ENCODE peak calls at places on chromosomes 16 and 17, in five cellular contexts. F is HCT116; Q is CD8-positive, alpha-beta T cell; C is pancreas; V is fibroblast of mammary gland. J is an unnamed sample.

GRCh38 chr17:59618894-59619312 is 792 bp upstream of the CLTC start:
- DNase-seq in F (no peak), Q (no peak), C (no peak), V (no peak), J (no peak)

GRCh38 chr17:75498019-75498725 is 17.2 kb downstream of the CASKIN2 start:
- DNase-seq in Q (no peak), F (no peak), C (no peak), V (no peak), J (no peak)

GRCh38 chr17:1158879-1159278 is 20.9 kb downstream of the ABR start:
- DNase-seq in C (no peak), F (no peak), V (no peak), Q (no peak), J (no peak)

GRCh38 chr16:89422527-89422904 is 67.8 kb downstream of the ANKRD11 start:
- DNase-seq in C (no peak), Q (no peak), F (no peak), V (peak), J (peak)

GRCh38 chr16:24883714-24884151 is 38.0 kb downstream of the SLC5A11 start:
- DNase-seq in C (no peak), V (no peak), F (no peak), Q (no peak), J (no peak)

GRCh38 chr16:78567713-78568112 is 468.3 kb downstream of the WWOX start:
- DNase-seq in F (no peak), C (no peak), Q (no peak), V (no peak), J (no peak)

GRCh38 chr17:1134634-1135324 is 45.0 kb downstream of the ABR start:
- DNase-seq in V (no peak), F (no peak), C (no peak), Q (no peak), J (no peak)

GRCh38 chr17:65099941-65100315 is 37.2 kb upstream of the RGS9 start:
- DNase-seq in Q (peak), C (peak), F (peak), V (peak), J (peak)

GRCh38 chr17:6544011-6544370 is 12.4 kb downstream of the PITPNM3 start:
- DNase-seq in Q (no peak), V (no peak), F (no peak), C (no peak), J (no peak)

GRCh38 chr16:67936124-67936875 is at the start of gene PSMB10:
- DNase-seq in V (peak), C (peak), F (no peak), Q (peak), J (no peak)

GRCh38 chr16:78133919-78134318 is 34.5 kb downstream of the WWOX start:
- DNase-seq in V (no peak), C (no peak), F (no peak), Q (no peak), J (no peak)

GRCh38 chr17:49723423-49723822 is 15.7 kb upstream of the SLC35B1 start:
- DNase-seq in Q (no peak), C (no peak), V (peak), F (no peak), J (no peak)

GRCh38 chr17:58755269-58755576 is 431 bp upstream of the PPM1E start:
- DNase-seq in F (no peak), Q (no peak), C (no peak), V (no peak), J (no peak)

GRCh38 chr16:65546353-65546791 is 424.5 kb upstream of the CDH11 start:
- DNase-seq in Q (no peak), C (no peak), V (peak), F (no peak), J (no peak)

GRCh38 chr17:78591263-78591671 is 14.1 kb upstream of the DNAH17 start:
- DNase-seq in Q (no peak), V (no peak), C (no peak), F (no peak), J (no peak)

GRCh38 chr16:70161350-70161749 is 12.2 kb upstream of the CLEC18C start:
- DNase-seq in C (no peak), F (no peak), Q (no peak), V (no peak), J (no peak)

GRCh38 chr17:73932216-73932749 is 271.2 kb upstream of the RPL38 start:
- DNase-seq in Q (no peak), C (no peak), V (no peak), F (no peak), J (no peak)

GRCh38 chr17:4049546-4049945 is 85.3 kb upstream of the ATP2A3 start:
- DNase-seq in C (no peak), V (no peak), F (no peak), Q (no peak), J (no peak)

DNA sequence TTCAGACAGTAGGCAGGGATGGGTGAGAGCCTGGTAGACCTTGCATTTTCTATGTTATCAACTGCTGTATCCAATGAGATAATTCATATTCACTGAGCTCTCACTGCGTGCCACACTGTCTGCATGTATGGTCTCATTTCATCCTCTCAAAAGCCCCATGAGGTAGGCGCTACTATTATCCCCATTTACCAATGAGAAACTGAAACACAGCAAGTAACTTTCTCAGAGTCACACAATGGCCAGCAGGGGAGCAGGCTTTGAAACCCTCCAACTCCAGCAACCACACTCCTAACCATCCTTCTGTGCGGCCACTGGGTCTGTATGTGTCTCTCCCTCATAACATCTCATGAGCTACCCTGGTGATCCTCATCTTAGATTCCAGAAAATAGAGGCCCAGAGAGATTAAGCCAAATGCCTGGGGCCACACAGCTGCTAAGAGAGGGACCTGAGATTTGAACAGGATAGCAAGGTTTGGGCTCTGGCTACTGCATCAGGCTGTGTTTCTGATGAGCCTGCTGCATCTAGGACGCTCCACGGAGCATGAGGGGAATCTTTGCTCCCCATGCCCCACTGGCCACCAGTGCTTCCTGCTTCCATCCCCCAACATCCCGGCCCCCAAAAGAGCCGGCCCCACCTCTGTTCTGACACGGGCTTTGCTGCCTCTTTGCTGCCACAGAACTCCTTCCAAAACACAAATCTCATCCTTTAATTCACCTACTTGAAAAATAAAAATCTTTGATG is 3.2 kb downstream of the CCR7 start:
- DNase-seq in C (no peak), F (no peak), V (no peak), Q (peak), J (peak)
- TF ChIP-seq CTCF in C (no peak), F (no peak), V (peak), Q (peak), J (peak)

DNA sequence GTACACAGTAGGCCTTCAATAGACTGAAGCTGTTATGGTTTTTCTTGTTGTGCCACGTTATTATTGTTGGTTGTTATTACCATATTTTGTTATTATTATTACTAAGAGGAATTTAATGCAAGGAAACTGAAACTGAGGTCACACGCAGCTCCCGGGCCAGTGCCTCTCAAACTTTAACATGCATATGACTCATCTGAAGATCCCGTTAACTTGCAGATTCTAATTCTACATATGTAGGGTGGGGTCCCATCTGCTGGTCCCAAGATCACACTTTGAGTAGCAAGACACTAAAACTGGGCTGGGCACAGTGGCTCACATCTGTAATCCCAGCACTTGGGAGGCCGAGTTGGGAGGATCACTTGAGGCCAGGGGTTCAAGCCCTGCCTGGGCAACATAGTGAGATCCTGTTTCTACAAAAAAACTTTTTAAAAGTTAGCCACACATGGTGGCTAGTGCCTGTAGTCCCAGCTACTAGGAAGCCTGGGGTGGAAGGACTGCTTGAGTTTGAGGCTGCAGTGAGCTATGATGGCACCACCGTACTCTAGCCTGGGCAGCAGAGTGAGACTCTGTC is 904 bp downstream of the ACSM5 start:
- DNase-seq in V (peak), C (no peak), Q (no peak), F (no peak), J (peak)
- H3K4me3 ChIP-seq in V (no peak), C (no peak), Q (no peak), F (no peak), J (no peak)

GRCh38 chr16:87060026-87060986 is 256.9 kb downstream of the C16orf95 start:
- DNase-seq in F (no peak), C (no peak), Q (no peak), V (peak), J (peak)
- TF ChIP-seq CTCF in F (no peak), C (no peak), Q (no peak), V (peak), J (no peak)

DNA sequence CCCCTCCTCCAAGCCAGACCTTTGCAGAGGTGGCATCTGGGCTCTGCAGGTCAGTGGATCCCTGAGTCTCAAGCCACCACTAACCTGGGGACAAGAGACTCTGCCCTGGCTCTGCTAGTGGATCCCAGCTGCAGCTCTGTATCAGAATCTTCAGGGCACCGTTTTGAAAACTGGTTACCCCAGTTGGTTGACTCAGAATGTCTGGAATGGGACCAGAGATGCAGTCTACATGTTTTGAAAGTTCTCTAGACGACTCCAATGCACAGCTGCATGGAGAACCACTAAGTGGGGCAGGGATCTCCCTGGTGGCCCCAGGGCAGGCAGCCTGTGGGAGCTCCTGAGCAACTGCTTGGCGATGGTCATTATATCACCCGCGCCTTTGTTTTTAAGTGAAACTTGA is 34.1 kb upstream of the ADORA2B start:
- DNase-seq in V (no peak), C (no peak), Q (no peak), F (no peak), J (no peak)
- H3K4me3 ChIP-seq in V (no peak), C (no peak), Q (no peak), F (no peak), J (no peak)

GRCh38 chr17:8159032-8159400 is 3.7 kb downstream of the VAMP2 start:
- DNase-seq in C (no peak), F (no peak), Q (no peak), V (no peak), J (no peak)
- TF ChIP-seq CTCF in C (no peak), F (no peak), Q (no peak), V (no peak), J (no peak)

J was measured in GM12864.